ENCODE peak calls at places on chromosomes 2 and 18, in nine cellular contexts. One of them, this sample, is unnamed.

GRCh38 chr18:36333418-36333817 is 35.9 kb downstream of the FHOD3 start:
- DNase-seq in astrocyte of the spinal cord: no peak
- DNase-seq in tibial artery: no peak
- DNase-seq in Peyer's patch: no peak
- DNase-seq in fibroblast of pulmonary artery: peak
- DNase-seq in right atrium auricular region: peak
- DNase-seq in right lobe of liver: no peak
- DNase-seq in GM06990: no peak
- DNase-seq in GM23338: no peak
- DNase-seq in this sample: peak

GRCh38 chr2:216139884-216140283 is 30.7 kb downstream of the XRCC5 start:
- DNase-seq in astrocyte of the spinal cord: no peak
- DNase-seq in tibial artery: no peak
- DNase-seq in Peyer's patch: peak
- DNase-seq in fibroblast of pulmonary artery: peak
- DNase-seq in right atrium auricular region: no peak
- DNase-seq in right lobe of liver: no peak
- DNase-seq in GM06990: no peak
- DNase-seq in GM23338: peak
- DNase-seq in this sample: no peak

GRCh38 chr2:19114754-19115231 is 243.6 kb downstream of the OSR1 start:
- DNase-seq in astrocyte of the spinal cord: peak
- DNase-seq in tibial artery: no peak
- DNase-seq in Peyer's patch: no peak
- DNase-seq in fibroblast of pulmonary artery: peak
- DNase-seq in right atrium auricular region: no peak
- DNase-seq in right lobe of liver: no peak
- DNase-seq in GM06990: no peak
- DNase-seq in GM23338: no peak
- DNase-seq in this sample: peak

GRCh38 chr18:44579028-44579692 is 101.5 kb upstream of the SETBP1 start:
- DNase-seq in astrocyte of the spinal cord: peak
- DNase-seq in tibial artery: no peak
- DNase-seq in Peyer's patch: no peak
- DNase-seq in fibroblast of pulmonary artery: peak
- DNase-seq in right atrium auricular region: no peak
- DNase-seq in right lobe of liver: no peak
- DNase-seq in GM06990: no peak
- DNase-seq in GM23338: peak
- DNase-seq in this sample: no peak

GRCh38 chr2:176178807-176179271 is 9.6 kb upstream of the HOXD1 start:
- DNase-seq in astrocyte of the spinal cord: no peak
- DNase-seq in tibial artery: no peak
- DNase-seq in Peyer's patch: no peak
- DNase-seq in fibroblast of pulmonary artery: no peak
- DNase-seq in right atrium auricular region: no peak
- DNase-seq in right lobe of liver: no peak
- DNase-seq in GM06990: no peak
- DNase-seq in GM23338: no peak
- DNase-seq in this sample: no peak

GRCh38 chr18:74739926-74740325 is 142.3 kb downstream of the ZNF407 start:
- DNase-seq in astrocyte of the spinal cord: no peak
- DNase-seq in tibial artery: no peak
- DNase-seq in Peyer's patch: no peak
- DNase-seq in fibroblast of pulmonary artery: no peak
- DNase-seq in right atrium auricular region: no peak
- DNase-seq in right lobe of liver: peak
- DNase-seq in GM06990: no peak
- DNase-seq in GM23338: peak
- DNase-seq in this sample: no peak

GRCh38 chr2:161004379-161004778 is 155.8 kb upstream of the TANK start:
- DNase-seq in astrocyte of the spinal cord: peak
- DNase-seq in tibial artery: no peak
- DNase-seq in Peyer's patch: no peak
- DNase-seq in fibroblast of pulmonary artery: peak
- DNase-seq in right atrium auricular region: no peak
- DNase-seq in right lobe of liver: no peak
- DNase-seq in GM06990: no peak
- DNase-seq in GM23338: peak
- DNase-seq in this sample: no peak

GRCh38 chr2:232229296-232229916 is 149.1 kb upstream of the ALPP start:
- DNase-seq in astrocyte of the spinal cord: no peak
- DNase-seq in tibial artery: no peak
- DNase-seq in Peyer's patch: no peak
- DNase-seq in fibroblast of pulmonary artery: peak
- DNase-seq in right atrium auricular region: no peak
- DNase-seq in right lobe of liver: no peak
- DNase-seq in GM06990: no peak
- DNase-seq in GM23338: no peak
- DNase-seq in this sample: peak

GRCh38 chr2:84516234-84516986 is at the start of gene DNAH6:
- DNase-seq in astrocyte of the spinal cord: peak
- DNase-seq in tibial artery: peak
- DNase-seq in Peyer's patch: peak
- DNase-seq in fibroblast of pulmonary artery: peak
- DNase-seq in right atrium auricular region: peak
- DNase-seq in right lobe of liver: peak
- DNase-seq in GM06990: peak
- DNase-seq in GM23338: peak
- DNase-seq in this sample: peak

GRCh38 chr2:223976635-223977226 is 19.5 kb downstream of the MRPL44 start:
- DNase-seq in astrocyte of the spinal cord: peak
- DNase-seq in tibial artery: no peak
- DNase-seq in Peyer's patch: no peak
- DNase-seq in fibroblast of pulmonary artery: peak
- DNase-seq in right atrium auricular region: no peak
- DNase-seq in right lobe of liver: no peak
- DNase-seq in GM06990: no peak
- DNase-seq in GM23338: no peak
- DNase-seq in this sample: peak

GRCh38 chr2:128782411-128783192 is 463.9 kb upstream of the HS6ST1 start:
- DNase-seq in astrocyte of the spinal cord: no peak
- DNase-seq in tibial artery: peak
- DNase-seq in Peyer's patch: no peak
- DNase-seq in fibroblast of pulmonary artery: no peak
- DNase-seq in right atrium auricular region: peak
- DNase-seq in right lobe of liver: no peak
- DNase-seq in GM06990: no peak
- DNase-seq in GM23338: no peak
- DNase-seq in this sample: no peak

GRCh38 chr18:35110554-35111058 is 69.4 kb downstream of the MAPRE2 start:
- DNase-seq in astrocyte of the spinal cord: peak
- DNase-seq in tibial artery: no peak
- DNase-seq in Peyer's patch: no peak
- DNase-seq in fibroblast of pulmonary artery: peak
- DNase-seq in right atrium auricular region: no peak
- DNase-seq in right lobe of liver: no peak
- DNase-seq in GM06990: no peak
- DNase-seq in GM23338: no peak
- DNase-seq in this sample: no peak

GRCh38 chr2:220811952-220812570 is 760.0 kb downstream of the EPHA4 start:
- DNase-seq in astrocyte of the spinal cord: peak
- DNase-seq in tibial artery: no peak
- DNase-seq in Peyer's patch: no peak
- DNase-seq in fibroblast of pulmonary artery: peak
- DNase-seq in right atrium auricular region: no peak
- DNase-seq in right lobe of liver: no peak
- DNase-seq in GM06990: no peak
- DNase-seq in GM23338: no peak
- DNase-seq in this sample: no peak

GRCh38 chr2:168565112-168565511 is 109.0 kb downstream of the CERS6 start:
- DNase-seq in astrocyte of the spinal cord: peak
- DNase-seq in tibial artery: no peak
- DNase-seq in Peyer's patch: no peak
- DNase-seq in fibroblast of pulmonary artery: peak
- DNase-seq in right atrium auricular region: no peak
- DNase-seq in right lobe of liver: no peak
- DNase-seq in GM06990: no peak
- DNase-seq in GM23338: no peak
- DNase-seq in this sample: peak

DNA sequence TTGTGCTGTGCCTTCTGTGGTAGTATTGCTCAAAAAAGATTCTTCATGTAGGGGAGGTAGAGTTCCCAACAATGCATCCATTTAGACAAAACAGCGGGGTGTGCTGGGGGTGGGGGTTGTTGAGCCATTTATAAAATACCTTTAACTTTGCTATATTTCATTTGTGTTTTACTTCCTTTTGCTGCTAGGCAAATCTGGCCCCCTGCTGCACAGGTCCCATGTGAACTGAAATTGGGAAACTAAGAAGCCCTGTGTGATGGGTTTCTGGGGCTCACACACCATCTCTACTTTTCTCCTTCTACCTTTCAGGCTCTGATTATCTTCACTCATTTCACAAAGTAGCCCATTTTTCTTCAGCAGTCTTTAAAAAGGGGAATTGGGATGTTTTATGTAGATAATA is 52.7 kb upstream of the ITGA4 start:
- DNase-seq in astrocyte of the spinal cord: no peak
- DNase-seq in tibial artery: no peak
- DNase-seq in Peyer's patch: no peak
- DNase-seq in fibroblast of pulmonary artery: no peak
- DNase-seq in right atrium auricular region: no peak
- DNase-seq in right lobe of liver: no peak
- DNase-seq in GM06990: no peak
- DNase-seq in GM23338: no peak
- DNase-seq in this sample: no peak
- TF ChIP-seq CTCF in astrocyte of the spinal cord: no peak
- TF ChIP-seq CTCF in tibial artery: no peak
- TF ChIP-seq CTCF in Peyer's patch: no peak
- TF ChIP-seq CTCF in fibroblast of pulmonary artery: no peak
- TF ChIP-seq CTCF in right atrium auricular region: no peak
- TF ChIP-seq CTCF in right lobe of liver: no peak
- TF ChIP-seq CTCF in GM06990: no peak
- TF ChIP-seq CTCF in GM23338: no peak
- TF ChIP-seq CTCF in this sample: no peak

GRCh38 chr18:11785444-11786055 is 65.7 kb upstream of the CHMP1B start:
- DNase-seq in astrocyte of the spinal cord: no peak
- DNase-seq in tibial artery: no peak
- DNase-seq in Peyer's patch: no peak
- DNase-seq in fibroblast of pulmonary artery: no peak
- DNase-seq in right atrium auricular region: no peak
- DNase-seq in right lobe of liver: no peak
- DNase-seq in GM06990: no peak
- DNase-seq in GM23338: peak
- DNase-seq in this sample: no peak
- H3K4me3 ChIP-seq in astrocyte of the spinal cord: no peak
- H3K4me3 ChIP-seq in tibial artery: no peak
- H3K4me3 ChIP-seq in Peyer's patch: no peak
- H3K4me3 ChIP-seq in fibroblast of pulmonary artery: no peak
- H3K4me3 ChIP-seq in right atrium auricular region: no peak
- H3K4me3 ChIP-seq in right lobe of liver: no peak
- H3K4me3 ChIP-seq in GM06990: no peak
- H3K4me3 ChIP-seq in GM23338: peak
- H3K4me3 ChIP-seq in this sample: no peak

DNA sequence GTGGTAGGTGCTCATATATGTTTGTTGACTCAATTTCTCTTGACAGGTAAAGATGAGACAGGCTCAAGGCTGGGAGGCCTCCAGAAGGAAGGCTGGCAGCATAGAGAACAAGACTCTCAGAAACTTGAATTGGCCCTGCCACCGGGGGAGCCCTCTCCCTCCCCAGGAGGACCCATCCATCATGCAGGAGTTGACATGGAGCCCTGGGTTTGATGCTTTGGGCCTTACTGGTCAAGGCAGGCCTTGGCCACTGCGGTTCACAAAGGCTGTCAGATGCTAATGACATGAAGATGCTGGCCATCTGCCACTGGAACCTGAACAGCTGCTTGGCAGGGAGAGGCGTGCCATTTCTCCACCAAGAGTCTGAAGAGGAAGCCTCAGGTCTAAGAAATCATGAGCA is 193.6 kb downstream of the MTCL1 start:
- DNase-seq in astrocyte of the spinal cord: no peak
- DNase-seq in tibial artery: no peak
- DNase-seq in Peyer's patch: no peak
- DNase-seq in fibroblast of pulmonary artery: no peak
- DNase-seq in right atrium auricular region: no peak
- DNase-seq in right lobe of liver: no peak
- DNase-seq in GM06990: no peak
- DNase-seq in GM23338: peak
- DNase-seq in this sample: peak
- TF ChIP-seq CTCF in astrocyte of the spinal cord: no peak
- TF ChIP-seq CTCF in tibial artery: no peak
- TF ChIP-seq CTCF in Peyer's patch: no peak
- TF ChIP-seq CTCF in fibroblast of pulmonary artery: no peak
- TF ChIP-seq CTCF in right atrium auricular region: no peak
- TF ChIP-seq CTCF in right lobe of liver: no peak
- TF ChIP-seq CTCF in GM06990: no peak
- TF ChIP-seq CTCF in GM23338: peak
- TF ChIP-seq CTCF in this sample: no peak

GRCh38 chr18:56112013-56112749 is 524.2 kb upstream of the TCF4 start:
- DNase-seq in astrocyte of the spinal cord: no peak
- DNase-seq in tibial artery: no peak
- DNase-seq in Peyer's patch: no peak
- DNase-seq in fibroblast of pulmonary artery: peak
- DNase-seq in right atrium auricular region: no peak
- DNase-seq in right lobe of liver: no peak
- DNase-seq in GM06990: peak
- DNase-seq in GM23338: no peak
- DNase-seq in this sample: no peak

GRCh38 chr18:56112984-56113383 is 525.0 kb upstream of the TCF4 start:
- DNase-seq in astrocyte of the spinal cord: no peak
- DNase-seq in tibial artery: no peak
- DNase-seq in Peyer's patch: no peak
- DNase-seq in fibroblast of pulmonary artery: no peak
- DNase-seq in right atrium auricular region: no peak
- DNase-seq in right lobe of liver: no peak
- DNase-seq in GM06990: no peak
- DNase-seq in GM23338: no peak
- DNase-seq in this sample: no peak

GRCh38 chr18:56107821-56108485 is 520.0 kb upstream of the TCF4 start:
- DNase-seq in astrocyte of the spinal cord: no peak
- DNase-seq in tibial artery: no peak
- DNase-seq in Peyer's patch: no peak
- DNase-seq in fibroblast of pulmonary artery: no peak
- DNase-seq in right atrium auricular region: no peak
- DNase-seq in right lobe of liver: no peak
- DNase-seq in GM06990: no peak
- DNase-seq in GM23338: no peak
- DNase-seq in this sample: no peak

DNA sequence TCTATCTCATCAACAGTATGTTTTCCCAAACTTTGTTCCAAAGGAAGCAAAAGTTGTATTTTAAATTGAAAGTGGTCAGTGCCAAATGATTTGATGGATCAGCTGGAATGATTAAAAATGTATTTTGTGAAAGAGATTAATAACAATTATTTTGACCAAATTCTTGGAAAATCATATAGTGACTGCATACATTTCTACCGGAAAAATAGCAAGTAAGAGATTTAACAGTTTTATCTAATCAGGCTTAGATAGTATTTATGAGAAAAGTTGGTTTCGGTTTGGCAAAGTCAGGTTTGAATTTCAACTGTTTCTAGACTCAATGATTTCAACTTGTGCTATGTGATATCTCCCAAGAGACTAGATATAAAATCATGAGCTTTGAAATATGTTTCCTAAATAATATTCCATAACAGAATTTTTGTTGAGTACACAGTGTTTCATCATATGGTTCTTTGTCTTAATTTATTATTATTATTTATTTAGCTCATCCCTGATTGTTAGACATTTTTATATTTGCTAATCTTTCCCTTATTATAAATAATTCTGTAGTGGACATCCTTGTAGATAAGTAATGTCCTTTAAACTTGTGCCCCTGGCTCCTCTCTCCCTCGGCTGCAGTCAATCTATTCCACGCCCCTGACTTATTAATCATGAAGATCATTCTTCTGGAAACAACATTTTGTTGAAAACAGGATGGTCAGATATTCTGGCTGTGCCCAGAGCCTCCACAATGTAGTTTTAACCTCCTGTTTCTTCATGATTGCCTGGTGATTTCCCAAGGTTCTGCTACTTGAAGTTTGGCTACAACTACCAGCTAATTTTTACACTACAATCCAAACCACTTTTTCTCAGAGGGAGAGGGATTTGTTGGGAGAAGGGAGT is 520.7 kb upstream of the TCF4 start:
- DNase-seq in astrocyte of the spinal cord: no peak
- DNase-seq in tibial artery: no peak
- DNase-seq in Peyer's patch: no peak
- DNase-seq in fibroblast of pulmonary artery: peak
- DNase-seq in right atrium auricular region: no peak
- DNase-seq in right lobe of liver: no peak
- DNase-seq in GM06990: no peak
- DNase-seq in GM23338: no peak
- DNase-seq in this sample: no peak
- H3K4me3 ChIP-seq in astrocyte of the spinal cord: no peak
- H3K4me3 ChIP-seq in tibial artery: no peak
- H3K4me3 ChIP-seq in Peyer's patch: no peak
- H3K4me3 ChIP-seq in fibroblast of pulmonary artery: peak
- H3K4me3 ChIP-seq in right atrium auricular region: no peak
- H3K4me3 ChIP-seq in right lobe of liver: no peak
- H3K4me3 ChIP-seq in GM06990: no peak
- H3K4me3 ChIP-seq in GM23338: no peak
- H3K4me3 ChIP-seq in this sample: no peak